ENCODE peak calls at places on chromosomes 5 and 9, in ten cellular contexts. G, M, S, I, Y, R, H, A, E and Z are unnamed samples.

GRCh38 chr5:36180556-36181350 is 28.8 kb downstream of the SKP2 start:
- DNase-seq in S (no peak), E (no peak), I (no peak), G (no peak), Y (no peak), R (no peak), A (no peak), H (no peak), M (no peak), Z (no peak)

GRCh38 chr5:149466457-149466972 is 84.7 kb downstream of the CSNK1A1 start:
- DNase-seq in A (no peak), E (peak; percentile 91), S (peak; percentile 75), G (no peak), I (no peak), Y (no peak), R (no peak), H (no peak), M (peak; percentile 43), Z (no peak)

GRCh38 chr9:97982719-97983523 is at the start of gene ANP32B:
- DNase-seq in H (peak; percentile 93), G (peak; percentile 95), A (peak; percentile 91), M (peak; percentile 88), Y (peak; percentile 84), E (peak; percentile 97), I (peak; percentile 96), S (peak; percentile 81), R (peak; percentile 96), Z (peak; percentile 97)

GRCh38 chr5:122415481-122416120 is 103.6 kb downstream of the SNCAIP start:
- DNase-seq in M (peak; percentile 63), E (peak; percentile 93), G (peak; percentile 12), I (peak; percentile 22), Y (peak; percentile 77), H (no peak), S (peak; percentile 56), A (peak; percentile 46), R (peak; percentile 74), Z (no peak)

GRCh38 chr9:81535542-81536241 is 153.7 kb downstream of the TLE1 start:
- DNase-seq in Y (no peak), H (no peak), M (no peak), G (no peak), E (peak; percentile 69), R (no peak), A (no peak), I (no peak), S (no peak), Z (no peak)

GRCh38 chr9:77793909-77794308 is 145.8 kb upstream of the GNA14 start:
- DNase-seq in Y (no peak), M (no peak), R (no peak), H (no peak), S (peak; percentile 42), G (no peak), I (no peak), E (no peak), A (no peak), Z (no peak)

GRCh38 chr5:99449786-99450185 is 521.0 kb upstream of the CHD1 start:
- DNase-seq in M (no peak), E (peak; percentile 15), Y (no peak), H (no peak), R (no peak), S (no peak), A (no peak), G (no peak), I (no peak), Z (no peak)

GRCh38 chr5:150612405-150612804 is 28.1 kb upstream of the SYNPO start:
- DNase-seq in E (no peak), M (no peak), S (no peak), A (no peak), R (no peak), I (no peak), Y (no peak), G (no peak), H (no peak), Z (no peak)

GRCh38 chr9:109401169-109401989 is 80.5 kb upstream of the EPB41L4B start:
- DNase-seq in S (peak; percentile 12), E (peak; percentile 84), M (peak; percentile 61), H (no peak), A (peak; percentile 5), Y (peak; percentile 85), G (peak; percentile 47), R (no peak), I (peak; percentile 69), Z (no peak)

GRCh38 chr9:15225564-15226126 is 81.4 kb downstream of the TTC39B start:
- DNase-seq in H (no peak), M (no peak), A (no peak), E (no peak), S (no peak), R (no peak), G (no peak), Y (no peak), I (no peak), Z (no peak)

GRCh38 chr5:172645271-172645670 is 4.2 kb downstream of the NEURL1B start:
- DNase-seq in I (no peak), M (no peak), A (no peak), S (no peak), R (no peak), G (no peak), E (no peak), H (no peak), Y (no peak), Z (peak; percentile 43)

GRCh38 chr5:135535820-135536801 is at the start of gene NEUROG1:
- DNase-seq in G (no peak), A (peak; percentile 6), H (no peak), M (no peak), I (no peak), S (no peak), R (no peak), Y (peak; percentile 93), E (peak; percentile 75), Z (no peak)

GRCh38 chr5:5953641-5954040 is 424.7 kb downstream of the MED10 start:
- DNase-seq in S (no peak), H (no peak), A (no peak), R (no peak), G (no peak), Y (no peak), E (peak; percentile 65), M (no peak), I (no peak), Z (no peak)

GRCh38 chr9:72363908-72364678 is 915 bp downstream of the ZFAND5 start:
- DNase-seq in E (peak; percentile 88), H (peak; percentile 68), M (peak; percentile 28), R (peak; percentile 85), S (no peak), I (peak; percentile 87), A (peak; percentile 83), Y (peak; percentile 33), G (peak; percentile 84), Z (peak; percentile 86)

GRCh38 chr9:81605154-81605670 is 84.1 kb downstream of the TLE1 start:
- DNase-seq in S (no peak), M (no peak), I (no peak), H (no peak), A (no peak), R (no peak), E (no peak), G (no peak), Y (no peak), Z (no peak)

GRCh38 chr9:16421534-16421933 is 448.9 kb downstream of the BNC2 start:
- DNase-seq in E (peak; percentile 60), R (no peak), Y (peak; percentile 42), G (no peak), M (no peak), H (no peak), I (no peak), S (no peak), A (no peak), Z (no peak)

GRCh38 chr9:114382951-114383865 is 4.6 kb downstream of the AKNA start:
- DNase-seq in I (peak; percentile 62), S (peak; percentile 16), Y (peak; percentile 68), M (no peak), R (peak; percentile 83), H (peak; percentile 73), G (no peak), E (peak; percentile 43), A (no peak), Z (no peak)

GRCh38 chr5:3043600-3043999 is 292.1 kb upstream of the IRX2 start:
- DNase-seq in G (no peak), M (no peak), H (no peak), R (no peak), Y (no peak), A (no peak), E (no peak), S (no peak), I (no peak), Z (no peak)

GRCh38 chr9:86355814-86356213 is 1.6 kb upstream of the TUT7 start:
- DNase-seq in E (no peak), A (no peak), I (no peak), Y (no peak), M (peak; percentile 28), H (no peak), S (no peak), G (no peak), R (no peak), Z (no peak)

GRCh38 chr5:6371079-6371810 is 7.1 kb downstream of the MED10 start:
- DNase-seq in M (no peak), G (no peak), S (no peak), E (no peak), I (no peak), H (no peak), R (no peak), A (no peak), Y (peak; percentile 15), Z (no peak)